ENCODE peak calls at places on chromosomes 12 and 14, in four cellular contexts. H is SK-N-SH, N is HepG2, I is K562. S is an unnamed sample.

GRCh38 chr14:24943024-24943423 is 106.9 kb downstream of the STXBP6 start:
- DNase-seq in N (no peak), I (no peak), H (no peak), S (no peak)

GRCh38 chr14:102019141-102019540 is 54.8 kb downstream of the DYNC1H1 start:
- DNase-seq in I (no peak), H (no peak), N (no peak), S (no peak)

GRCh38 chr14:43914041-43914693 is 592.9 kb downstream of the FSCB start:
- DNase-seq in I (no peak), N (no peak), H (no peak), S (no peak)

GRCh38 chr12:132700212-132700913 is 10.3 kb upstream of the PGAM5 start:
- DNase-seq in H (no peak), N (peak; percentile 45), I (no peak), S (peak; percentile 44)

GRCh38 chr12:88743946-88744685 is 163.8 kb upstream of the KITLG start:
- DNase-seq in H (no peak), N (no peak), I (no peak), S (no peak)

GRCh38 chr12:3043406-3043805 is 33.8 kb upstream of the TSPAN9 start:
- DNase-seq in I (no peak), H (no peak), N (no peak), S (no peak)

GRCh38 chr14:81062816-81063215 is 107.4 kb downstream of the TSHR start:
- DNase-seq in I (peak; percentile 5), N (peak; percentile 10), H (peak; percentile 11), S (peak; percentile 1)

GRCh38 chr12:55733021-55733555 is 4.3 kb upstream of the CD63 start:
- DNase-seq in I (no peak), H (no peak), N (no peak), S (no peak)

GRCh38 chr12:4355150-4355842 is 24.2 kb downstream of the FGF23 start:
- DNase-seq in N (no peak), I (no peak), H (no peak), S (no peak)

GRCh38 chr14:65360144-65360784 is 52.3 kb upstream of the FUT8 start:
- DNase-seq in N (no peak), H (peak; percentile 54), I (no peak), S (no peak)

GRCh38 chr12:98466970-98467369 is 48.4 kb upstream of the TMPO start:
- DNase-seq in I (no peak), N (no peak), H (no peak), S (no peak)

GRCh38 chr12:108468149-108468968 is 46.7 kb upstream of the FICD start:
- DNase-seq in H (no peak), N (peak; percentile 21), I (peak; percentile 54), S (no peak)

GRCh38 chr14:66359500-66359899 is 126.7 kb upstream of the CCDC196 start:
- DNase-seq in I (peak; percentile 7), N (peak; percentile 53), H (peak; percentile 45), S (peak; percentile 15)

GRCh38 chr12:106741247-106741646 is 33.2 kb upstream of the RIC8B start:
- DNase-seq in H (no peak), N (no peak), I (no peak), S (no peak)

DNA sequence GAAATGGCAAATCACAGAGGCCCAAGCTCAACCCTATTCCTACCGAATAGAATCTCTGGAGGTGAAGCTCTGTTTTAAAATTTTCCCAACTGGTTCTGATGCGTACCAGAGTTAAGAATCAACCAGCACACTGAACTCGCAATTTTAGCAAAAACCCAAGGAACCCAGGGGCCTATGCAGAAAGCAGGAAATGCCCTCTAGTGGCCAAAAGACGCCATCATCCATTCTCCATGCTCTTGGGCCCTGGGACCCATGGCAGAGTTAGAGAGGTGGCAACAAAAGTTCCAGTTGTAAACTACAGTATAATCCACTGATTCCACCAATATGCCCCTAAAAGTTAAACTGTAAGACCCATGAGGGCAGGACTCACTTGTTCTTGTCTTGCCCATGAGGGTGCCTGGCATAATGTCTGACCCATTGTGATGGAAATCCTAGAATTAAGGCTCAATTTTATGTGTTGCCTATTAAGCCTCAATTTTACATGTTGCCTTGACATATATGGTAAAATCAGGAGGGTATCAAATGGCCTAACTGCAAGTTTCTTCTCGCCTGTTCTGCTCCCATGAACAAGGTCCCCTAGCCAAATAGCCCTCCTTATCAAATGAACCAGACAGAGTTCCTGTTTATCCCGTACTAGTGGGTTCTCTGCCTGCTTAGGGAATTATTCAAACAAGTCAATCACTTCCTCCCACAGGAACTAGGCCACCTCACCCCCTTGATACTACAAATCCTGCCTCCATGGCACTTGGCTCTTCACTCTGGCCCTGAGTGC is 137.5 kb upstream of the CPM start:
- DNase-seq in H (peak; percentile 56), I (peak; percentile 73), N (peak; percentile 56), S (no peak)
- TF ChIP-seq NFIC in H (no peak), I (no peak), N (no peak), S (no peak)

GRCh38 chr14:99476864-99477263 is 3.8 kb downstream of the SETD3 start:
- DNase-seq in N (no peak), I (no peak), H (no peak), S (no peak)
- H4K20me1 ChIP-seq in N (peaks cover 21% of the 10 kb centered on the region), I (peaks cover 9% of the 10 kb centered on the region), H (peaks cover 73% of the 10 kb centered on the region), S (no peaks in the 10 kb centered on the region)

GRCh38 chr12:63304844-63305243 is 153.8 kb upstream of the AVPR1A start:
- DNase-seq in N (no peak), H (no peak), I (no peak), S (no peak)

GRCh38 chr12:63306476-63306875 is 155.5 kb upstream of the AVPR1A start:
- DNase-seq in I (no peak), H (no peak), N (no peak), S (no peak)

GRCh38 chr12:63308701-63309100 is 157.7 kb upstream of the AVPR1A start:
- DNase-seq in N (no peak), H (no peak), I (no peak), S (no peak)

GRCh38 chr12:63302941-63303536 is 152.0 kb upstream of the AVPR1A start:
- DNase-seq in I (no peak), H (no peak), N (no peak), S (no peak)

DNA sequence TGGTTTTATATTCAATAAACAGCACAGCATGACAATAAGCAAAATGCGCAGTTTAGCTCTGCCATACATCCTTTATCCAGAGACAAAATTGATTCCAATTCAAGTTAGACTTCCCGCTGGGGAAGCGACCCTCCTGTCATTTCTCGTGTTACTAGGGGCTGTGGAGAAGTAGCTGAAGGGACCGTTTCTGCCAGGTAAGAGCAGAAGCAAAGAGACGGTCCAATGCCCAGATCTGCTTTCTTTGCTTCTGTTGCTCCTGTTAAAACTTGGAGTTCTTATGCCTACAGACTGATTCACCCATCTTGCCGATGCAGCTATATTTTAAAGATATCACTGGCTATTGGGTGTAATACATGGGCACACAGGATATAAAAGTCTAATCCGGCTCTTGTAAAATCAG is 156.8 kb upstream of the AVPR1A start:
- DNase-seq in H (no peak), N (no peak), I (no peak), S (no peak)
- TF ChIP-seq NFIC in H (no peak), N (no peak), I (no peak), S (no peak)

DNA sequence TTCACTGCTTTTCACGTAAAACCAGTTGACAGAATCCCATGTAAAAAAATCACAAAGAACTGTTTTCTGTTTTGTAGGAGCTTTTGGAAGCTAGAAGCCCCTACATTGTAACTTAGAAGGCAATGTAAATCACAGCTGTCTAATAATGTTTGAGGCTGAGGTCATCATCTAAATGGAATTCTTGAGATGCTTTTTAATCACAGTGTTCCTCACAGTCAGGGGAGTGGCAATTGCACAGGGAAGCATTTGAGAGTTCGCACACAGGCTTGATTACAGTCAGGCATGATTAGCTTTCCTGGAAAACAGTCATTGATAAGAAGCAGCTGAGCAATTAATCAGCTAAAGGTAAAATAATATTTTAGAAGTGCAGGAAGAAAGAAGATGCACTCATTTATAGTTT is 2.9 kb downstream of the SLC17A8 start:
- DNase-seq in N (no peak), H (no peak), I (no peak), S (no peak)
- H4K20me1 ChIP-seq in N (no peaks in the 10 kb centered on the region), H (no peaks in the 10 kb centered on the region), I (no peaks in the 10 kb centered on the region), S (no peaks in the 10 kb centered on the region)

DNA sequence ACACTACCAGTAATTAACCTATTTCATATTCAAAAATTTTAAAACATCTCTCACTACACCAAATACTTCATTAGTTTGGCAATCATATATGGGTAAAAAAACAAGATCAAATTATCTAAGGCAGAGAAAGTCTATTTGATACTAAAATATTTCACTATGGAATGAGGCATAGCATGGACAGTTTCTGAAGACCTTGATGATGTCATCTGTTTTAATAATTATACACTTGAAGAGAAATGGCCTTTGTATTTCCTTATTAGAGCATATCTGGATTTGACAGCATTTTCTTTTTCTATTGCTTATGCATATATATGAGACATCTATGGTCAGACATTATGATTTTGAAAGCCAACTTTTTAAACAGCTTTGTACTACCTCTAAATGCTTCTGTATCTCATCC is 88.7 kb downstream of the DDHD1 start:
- DNase-seq in I (no peak), N (no peak), H (no peak), S (no peak)
- TF ChIP-seq NFIC in I (no peak), N (no peak), H (no peak), S (no peak)

GRCh38 chr14:93114068-93114710 is 1.5 kb downstream of the ITPK1 start:
- DNase-seq in N (no peak), H (no peak), I (no peak), S (no peak)
- H4K20me1 ChIP-seq in N (no peaks in the 10 kb centered on the region), H (peaks cover 10% of the 10 kb centered on the region), I (peaks cover 5% of the 10 kb centered on the region), S (no peaks in the 10 kb centered on the region)

GRCh38 chr12:118061876-118062791 is 1.2 kb upstream of the WSB2 start:
- DNase-seq in H (peak; percentile 62), N (no peak), I (peak; percentile 54), S (no peak)

GRCh38 chr12:118058881-118059644 is 1.9 kb downstream of the WSB2 start:
- DNase-seq in I (no peak), N (peak; percentile 44), H (no peak), S (no peak)

GRCh38 chr12:118059645-118060275 is 1.2 kb downstream of the WSB2 start:
- DNase-seq in H (no peak), N (no peak), I (no peak), S (no peak)

GRCh38 chr12:118061011-118061875 is at the start of gene WSB2:
- DNase-seq in I (peak; percentile 92), N (no peak), H (peak; percentile 88), S (no peak)

GRCh38 chr12:118060301-118061010 is 523 bp downstream of the WSB2 start:
- DNase-seq in I (no peak), N (no peak), H (no peak), S (no peak)
- TF ChIP-seq NFIC in I (no peak), N (no peak), H (no peak), S (no peak)

GRCh38 chr12:111858186-111858585 is 16.2 kb downstream of the MAPKAPK5 start:
- DNase-seq in I (no peak), N (no peak), H (no peak), S (no peak)

GRCh38 chr12:111858778-111859177 is 16.8 kb downstream of the MAPKAPK5 start:
- DNase-seq in N (no peak), H (no peak), I (no peak), S (no peak)
- H4K20me1 ChIP-seq in N (no peaks in the 10 kb centered on the region), H (peaks cover 13% of the 10 kb centered on the region), I (peaks cover 3% of the 10 kb centered on the region), S (no peaks in the 10 kb centered on the region)

GRCh38 chr12:110266980-110267620 is 13.9 kb upstream of the ATP2A2 start:
- DNase-seq in N (no peak), H (peak; percentile 53), I (peak; percentile 27), S (no peak)
- TF ChIP-seq NFIC in N (no peak), H (peak; percentile 82), I (peak; percentile 74), S (no peak)

GRCh38 chr12:41064411-41064810 is 123.7 kb upstream of the PDZRN4 start:
- DNase-seq in H (no peak), I (no peak), N (no peak), S (no peak)
- H4K20me1 ChIP-seq in H (no peaks in the 10 kb centered on the region), I (no peaks in the 10 kb centered on the region), N (no peaks in the 10 kb centered on the region), S (no peaks in the 10 kb centered on the region)

S was measured in GM12878.